ENCODE peak calls at places on chromosome X, in six cellular contexts. One of them, this sample, is unnamed.

GRCh38 chrX:153829799-153830631 is at the start of gene PDZD4:
- DNase-seq in GM19239: no peak
- DNase-seq in HL-60: no peak
- DNase-seq in central memory CD4-positive, alpha-beta T cell: peak; percentile 32
- DNase-seq in CD4-positive, alpha-beta T cell: no peak
- DNase-seq in aorta: peak; percentile 70
- DNase-seq in this sample: no peak

GRCh38 chrX:56745019-56745418 is 16.0 kb downstream of the NBDY start:
- DNase-seq in GM19239: no peak
- DNase-seq in HL-60: no peak
- DNase-seq in central memory CD4-positive, alpha-beta T cell: no peak
- DNase-seq in CD4-positive, alpha-beta T cell: no peak
- DNase-seq in aorta: no peak
- DNase-seq in this sample: no peak

GRCh38 chrX:32744906-32745305 is 466.4 kb downstream of the DMD start:
- DNase-seq in GM19239: no peak
- DNase-seq in HL-60: no peak
- DNase-seq in central memory CD4-positive, alpha-beta T cell: no peak
- DNase-seq in CD4-positive, alpha-beta T cell: no peak
- DNase-seq in aorta: no peak
- DNase-seq in this sample: no peak

GRCh38 chrX:130676861-130677260 is 226.1 kb downstream of the ENOX2 start:
- DNase-seq in GM19239: no peak
- DNase-seq in HL-60: no peak
- DNase-seq in central memory CD4-positive, alpha-beta T cell: no peak
- DNase-seq in CD4-positive, alpha-beta T cell: no peak
- DNase-seq in aorta: no peak
- DNase-seq in this sample: no peak

GRCh38 chrX:136204571-136204970 is 46.6 kb downstream of the MAP7D3 start:
- DNase-seq in GM19239: no peak
- DNase-seq in HL-60: no peak
- DNase-seq in central memory CD4-positive, alpha-beta T cell: peak; percentile 59
- DNase-seq in CD4-positive, alpha-beta T cell: no peak
- DNase-seq in aorta: no peak
- DNase-seq in this sample: no peak

GRCh38 chrX:25519258-25519657 is 503.5 kb upstream of the ARX start:
- DNase-seq in GM19239: no peak
- DNase-seq in HL-60: no peak
- DNase-seq in central memory CD4-positive, alpha-beta T cell: no peak
- DNase-seq in CD4-positive, alpha-beta T cell: no peak
- DNase-seq in aorta: no peak
- DNase-seq in this sample: no peak

GRCh38 chrX:10726647-10727046 is 106.3 kb upstream of the MID1 start:
- DNase-seq in GM19239: no peak
- DNase-seq in HL-60: no peak
- DNase-seq in central memory CD4-positive, alpha-beta T cell: no peak
- DNase-seq in CD4-positive, alpha-beta T cell: no peak
- DNase-seq in aorta: no peak
- DNase-seq in this sample: no peak

GRCh38 chrX:311156-312129 is 7.2 kb downstream of the GTPBP6 start:
- DNase-seq in GM19239: no peak
- DNase-seq in HL-60: no peak
- DNase-seq in central memory CD4-positive, alpha-beta T cell: no peak
- DNase-seq in CD4-positive, alpha-beta T cell: no peak
- DNase-seq in aorta: peak; percentile 75
- DNase-seq in this sample: no peak

GRCh38 chrX:151776113-151776790 is 41.7 kb downstream of the CNGA2 start:
- DNase-seq in GM19239: no peak
- DNase-seq in HL-60: no peak
- DNase-seq in central memory CD4-positive, alpha-beta T cell: no peak
- DNase-seq in CD4-positive, alpha-beta T cell: no peak
- DNase-seq in aorta: no peak
- DNase-seq in this sample: no peak

GRCh38 chrX:115650916-115651315 is 89.9 kb downstream of the PLS3 start:
- DNase-seq in GM19239: no peak
- DNase-seq in HL-60: no peak
- DNase-seq in central memory CD4-positive, alpha-beta T cell: no peak
- DNase-seq in CD4-positive, alpha-beta T cell: no peak
- DNase-seq in aorta: no peak
- DNase-seq in this sample: peak; percentile 87

GRCh38 chrX:65575024-65575423 is 40.4 kb upstream of the LAS1L start:
- DNase-seq in GM19239: no peak
- DNase-seq in HL-60: no peak
- DNase-seq in central memory CD4-positive, alpha-beta T cell: no peak
- DNase-seq in CD4-positive, alpha-beta T cell: no peak
- DNase-seq in aorta: no peak
- DNase-seq in this sample: no peak

GRCh38 chrX:130909469-130910136 is 6.6 kb upstream of the ENOX2 start:
- DNase-seq in GM19239: no peak
- DNase-seq in HL-60: no peak
- DNase-seq in central memory CD4-positive, alpha-beta T cell: no peak
- DNase-seq in CD4-positive, alpha-beta T cell: no peak
- DNase-seq in aorta: no peak
- DNase-seq in this sample: no peak

GRCh38 chrX:70422886-70423336 is at the start of gene GDPD2:
- DNase-seq in GM19239: no peak
- DNase-seq in HL-60: no peak
- DNase-seq in central memory CD4-positive, alpha-beta T cell: no peak
- DNase-seq in CD4-positive, alpha-beta T cell: no peak
- DNase-seq in aorta: no peak
- DNase-seq in this sample: peak; percentile 16

GRCh38 chrX:28498658-28499057 is 88.6 kb upstream of the IL1RAPL1 start:
- DNase-seq in GM19239: no peak
- DNase-seq in HL-60: no peak
- DNase-seq in central memory CD4-positive, alpha-beta T cell: no peak
- DNase-seq in CD4-positive, alpha-beta T cell: no peak
- DNase-seq in aorta: no peak
- DNase-seq in this sample: peak; percentile 34

GRCh38 chrX:105651052-105651451 is 171.3 kb upstream of the NRK start:
- DNase-seq in GM19239: no peak
- DNase-seq in HL-60: no peak
- DNase-seq in central memory CD4-positive, alpha-beta T cell: no peak
- DNase-seq in CD4-positive, alpha-beta T cell: no peak
- DNase-seq in aorta: no peak
- DNase-seq in this sample: no peak

GRCh38 chrX:13360146-13360545 is 40.3 kb upstream of the ATXN3L start:
- DNase-seq in GM19239: no peak
- DNase-seq in HL-60: no peak
- DNase-seq in central memory CD4-positive, alpha-beta T cell: no peak
- DNase-seq in CD4-positive, alpha-beta T cell: no peak
- DNase-seq in aorta: no peak
- DNase-seq in this sample: peak; percentile 32

GRCh38 chrX:153903238-153903980 is 1.1 kb upstream of the AVPR2 start:
- DNase-seq in GM19239: no peak
- DNase-seq in HL-60: no peak
- DNase-seq in central memory CD4-positive, alpha-beta T cell: no peak
- DNase-seq in CD4-positive, alpha-beta T cell: no peak
- DNase-seq in aorta: no peak
- DNase-seq in this sample: no peak

GRCh38 chrX:40885984-40886383 is 150.6 kb upstream of the MED14 start:
- DNase-seq in GM19239: no peak
- DNase-seq in HL-60: no peak
- DNase-seq in central memory CD4-positive, alpha-beta T cell: no peak
- DNase-seq in CD4-positive, alpha-beta T cell: no peak
- DNase-seq in aorta: no peak
- DNase-seq in this sample: no peak

GRCh38 chrX:18887177-18887820 is 96.6 kb downstream of the PHKA2 start:
- DNase-seq in GM19239: no peak
- DNase-seq in HL-60: no peak
- DNase-seq in central memory CD4-positive, alpha-beta T cell: no peak
- DNase-seq in CD4-positive, alpha-beta T cell: no peak
- DNase-seq in aorta: peak; percentile 77
- DNase-seq in this sample: no peak

GRCh38 chrX:46805270-46805669 is 31.6 kb upstream of the RP2 start:
- DNase-seq in GM19239: no peak
- DNase-seq in HL-60: no peak
- DNase-seq in central memory CD4-positive, alpha-beta T cell: no peak
- DNase-seq in CD4-positive, alpha-beta T cell: no peak
- DNase-seq in aorta: no peak
- DNase-seq in this sample: no peak

GRCh38 chrX:769796-770195 is 139.2 kb downstream of the SHOX start:
- DNase-seq in GM19239: no peak
- DNase-seq in HL-60: no peak
- DNase-seq in central memory CD4-positive, alpha-beta T cell: no peak
- DNase-seq in CD4-positive, alpha-beta T cell: no peak
- DNase-seq in aorta: peak; percentile 22
- DNase-seq in this sample: no peak

GRCh38 chrX:15465896-15466651 is 27.1 kb downstream of the PIR start:
- DNase-seq in GM19239: no peak
- DNase-seq in HL-60: no peak
- DNase-seq in central memory CD4-positive, alpha-beta T cell: no peak
- DNase-seq in CD4-positive, alpha-beta T cell: no peak
- DNase-seq in aorta: no peak
- DNase-seq in this sample: no peak

GRCh38 chrX:39476596-39476995 is 621.2 kb downstream of the BCOR start:
- DNase-seq in GM19239: no peak
- DNase-seq in HL-60: no peak
- DNase-seq in central memory CD4-positive, alpha-beta T cell: no peak
- DNase-seq in CD4-positive, alpha-beta T cell: no peak
- DNase-seq in aorta: no peak
- DNase-seq in this sample: no peak

GRCh38 chrX:110588164-110588563 is 207.5 kb downstream of the CHRDL1 start:
- DNase-seq in GM19239: no peak
- DNase-seq in HL-60: no peak
- DNase-seq in central memory CD4-positive, alpha-beta T cell: no peak
- DNase-seq in CD4-positive, alpha-beta T cell: no peak
- DNase-seq in aorta: no peak
- DNase-seq in this sample: no peak

GRCh38 chrX:10106801-10107200 is 50.0 kb upstream of the CLCN4 start:
- DNase-seq in GM19239: no peak
- DNase-seq in HL-60: no peak
- DNase-seq in central memory CD4-positive, alpha-beta T cell: peak; percentile 57
- DNase-seq in CD4-positive, alpha-beta T cell: peak; percentile 44
- DNase-seq in aorta: no peak
- DNase-seq in this sample: no peak

GRCh38 chrX:130539721-130540321 is 138.0 kb downstream of the RBMX2 start:
- DNase-seq in GM19239: no peak
- DNase-seq in HL-60: peak; percentile 6
- DNase-seq in central memory CD4-positive, alpha-beta T cell: no peak
- DNase-seq in CD4-positive, alpha-beta T cell: peak; percentile 22
- DNase-seq in aorta: no peak
- DNase-seq in this sample: peak; percentile 25